ENCODE peak calls at places on chromosomes 4 and X, in four cellular contexts. N is bronchial epithelial cell, J is mucosa of descending colon, I is ovary. G is an unnamed sample.

GRCh38 chr4:143360838-143361237 is 24.2 kb downstream of the GAB1 start:
- DNase-seq in J (no peak), N (no peak), I (no peak), G (no peak)

GRCh38 chr4:10611673-10612072 is 72.9 kb downstream of the CLNK start:
- DNase-seq in N (peak; percentile 83), J (no peak), I (no peak), G (no peak)

GRCh38 chr4:17613761-17614415 is 553 bp upstream of the MED28 start:
- DNase-seq in I (no peak), J (peak; percentile 31), N (peak; percentile 86), G (no peak)

GRCh38 chrX:38632516-38632915 is 71.2 kb downstream of the TSPAN7 start:
- DNase-seq in N (no peak), J (no peak), I (no peak), G (no peak)

GRCh38 chrX:45710081-45710801 is 509.6 kb upstream of the DIPK2B start:
- DNase-seq in N (peak; percentile 95), J (no peak), I (no peak), G (no peak)

GRCh38 chrX:24235084-24235710 is 78.7 kb downstream of the SUPT20HL2 start:
- DNase-seq in J (no peak), N (no peak), I (no peak), G (no peak)

GRCh38 chr4:188976644-188977115 is 837.4 kb downstream of the TRIML1 start:
- DNase-seq in N (peak; percentile 55), I (no peak), J (no peak), G (no peak)

GRCh38 chr4:10006604-10007435 is 14.5 kb downstream of the SLC2A9 start:
- DNase-seq in N (peak; percentile 98), J (peak; percentile 77), I (no peak), G (peak; percentile 99)

GRCh38 chrX:140766024-140766611 is 56.6 kb downstream of the LINC00632 start:
- DNase-seq in J (no peak), I (peak; percentile 28), N (peak; percentile 13), G (peak; percentile 3)
- H3K4me3 ChIP-seq in J (no peak overlapping the region), I (no peak overlapping the region), N (no peak overlapping the region), G (no peak overlapping the region)

GRCh38 chr4:80037864-80038263 is 35.2 kb downstream of the ANTXR2 start:
- DNase-seq in J (no peak), N (no peak), I (no peak), G (no peak)
- H3K4me3 ChIP-seq in J (no peak overlapping the region), N (no peak overlapping the region), I (no peak overlapping the region), G (no peak overlapping the region)

GRCh38 chr4:125325733-125326132 is 11.0 kb downstream of the FAT4 start:
- DNase-seq in N (no peak), I (no peak), J (no peak), G (no peak)

GRCh38 chr4:125323547-125324100 is 8.9 kb downstream of the FAT4 start:
- DNase-seq in J (no peak), I (no peak), N (peak; percentile 81), G (peak; percentile 18)

GRCh38 chr4:125319311-125319710 is 4.6 kb downstream of the FAT4 start:
- DNase-seq in I (no peak), N (no peak), J (no peak), G (no peak)

GRCh38 chr4:125322363-125322730 is 7.6 kb downstream of the FAT4 start:
- DNase-seq in J (no peak), I (no peak), N (no peak), G (no peak)

DNA sequence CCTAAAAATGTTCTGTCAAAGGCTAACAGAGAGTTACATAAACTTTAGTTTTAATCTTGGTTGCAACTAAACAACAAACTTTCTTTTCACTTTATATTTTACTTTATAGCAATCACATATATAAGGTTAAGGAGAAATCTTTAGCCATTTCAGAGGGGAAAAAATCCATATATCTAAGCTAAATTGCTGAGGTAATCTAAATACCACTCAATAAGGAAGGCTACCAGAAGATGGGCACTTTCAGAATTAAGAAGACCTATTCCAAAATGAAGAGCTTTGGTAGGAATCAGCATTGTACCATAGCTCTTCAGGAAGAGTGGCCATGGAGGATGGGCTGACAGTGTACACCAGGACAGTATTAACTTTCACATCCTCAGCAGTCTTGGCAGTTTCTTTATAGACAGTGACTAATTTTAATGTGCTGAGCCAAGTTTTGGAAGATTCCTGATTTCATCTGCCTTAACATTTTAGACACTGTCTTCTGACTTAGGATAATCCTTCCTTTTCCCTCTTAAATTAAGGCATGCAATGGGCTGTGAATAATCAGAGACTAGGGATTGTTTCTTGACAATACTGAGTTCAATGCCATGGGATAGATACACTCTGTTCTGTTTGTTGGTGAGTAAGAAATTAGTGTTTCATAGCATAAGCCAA is 7.1 kb downstream of the FAT4 start:
- DNase-seq in J (no peak), I (no peak), N (peak; percentile 62), G (no peak)
- H3K4me3 ChIP-seq in J (no peak overlapping the region), I (no peak overlapping the region), N (no peak overlapping the region), G (no peak overlapping the region)

DNA sequence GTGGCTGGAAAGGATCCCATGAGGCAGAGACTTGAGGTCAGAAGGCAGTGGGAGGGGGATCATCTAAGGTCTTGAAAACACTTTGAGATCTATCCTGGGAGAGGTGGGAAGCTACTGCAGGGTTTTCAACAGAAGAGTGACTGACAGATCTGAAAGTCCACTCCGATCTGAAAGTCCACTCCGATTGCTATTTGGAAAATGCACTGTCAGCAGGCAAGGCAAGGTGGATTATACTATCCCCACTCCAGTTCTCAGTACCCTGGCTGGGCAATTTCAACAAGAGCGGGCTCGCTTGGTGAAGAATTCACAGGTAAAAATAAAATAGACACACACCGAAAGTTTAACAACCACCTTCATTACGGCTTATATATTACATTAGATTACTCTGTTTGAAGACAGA is 42.3 kb upstream of the C1QTNF7 start:
- DNase-seq in N (no peak), J (no peak), I (no peak), G (no peak)
- H3K4me3 ChIP-seq in N (no peak overlapping the region), J (no peak overlapping the region), I (peak overlapping the region; percentile 10), G (no peak overlapping the region)

DNA sequence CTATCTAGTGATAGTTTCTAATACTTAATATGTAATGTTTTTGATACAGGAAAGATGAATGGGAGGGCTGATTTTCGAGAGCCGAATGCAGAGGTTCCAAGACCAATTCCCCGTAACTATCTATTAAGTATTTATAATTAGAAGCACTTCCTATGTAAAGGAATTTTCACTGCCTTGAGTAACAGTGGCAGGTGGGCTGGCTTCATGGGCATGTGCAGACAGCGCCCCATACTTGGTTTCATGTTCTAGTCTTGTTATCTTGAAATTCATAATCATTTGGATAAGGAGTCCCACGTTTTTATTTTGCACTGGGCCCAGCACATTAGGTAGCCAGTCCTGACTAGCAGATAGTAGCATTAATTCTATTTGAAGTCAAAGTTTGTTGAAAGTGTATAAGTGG is 1.7 kb downstream of the OCIAD1 start:
- DNase-seq in I (no peak), N (peak; percentile 33), J (no peak), G (no peak)
- H3K4me3 ChIP-seq in I (no peak overlapping the region), N (no peak overlapping the region), J (no peak overlapping the region), G (no peak overlapping the region)

GRCh38 chrX:10109695-10110094 is 47.1 kb upstream of the CLCN4 start:
- DNase-seq in J (peak; percentile 47), I (peak; percentile 80), N (no peak), G (no peak)
- H3K4me3 ChIP-seq in J (no peak overlapping the region), I (no peak overlapping the region), N (no peak overlapping the region), G (no peak overlapping the region)

GRCh38 chr4:151226004-151226932 is 50.7 kb upstream of the PRSS48 start:
- DNase-seq in I (no peak), J (no peak), N (peak; percentile 92), G (no peak)
- H3K4me3 ChIP-seq in I (peak overlapping the region; percentile 29), J (no peak overlapping the region), N (no peak overlapping the region), G (no peak overlapping the region)

GRCh38 chr4:114600066-114600552 is 1.5 kb downstream of the UGT8 start:
- DNase-seq in I (no peak), J (no peak), N (no peak), G (no peak)

GRCh38 chr4:114599231-114600065 is 841 bp downstream of the UGT8 start:
- DNase-seq in J (peak; percentile 76), I (peak; percentile 9), N (no peak), G (peak; percentile 65)

GRCh38 chr4:114595207-114595606 is 3.4 kb upstream of the UGT8 start:
- DNase-seq in I (no peak), J (no peak), N (no peak), G (no peak)

GRCh38 chr4:114598191-114599121 is at the start of gene UGT8:
- DNase-seq in N (no peak), J (peak; percentile 92), I (peak; percentile 17), G (peak; percentile 92)

GRCh38 chr4:114597410-114598115 is 1.0 kb upstream of the UGT8 start:
- DNase-seq in I (no peak), N (no peak), J (peak; percentile 40), G (peak; percentile 41)
- H3K4me3 ChIP-seq in I (no peak overlapping the region), N (no peak overlapping the region), J (no peak overlapping the region), G (peak overlapping the region; percentile 72)

DNA sequence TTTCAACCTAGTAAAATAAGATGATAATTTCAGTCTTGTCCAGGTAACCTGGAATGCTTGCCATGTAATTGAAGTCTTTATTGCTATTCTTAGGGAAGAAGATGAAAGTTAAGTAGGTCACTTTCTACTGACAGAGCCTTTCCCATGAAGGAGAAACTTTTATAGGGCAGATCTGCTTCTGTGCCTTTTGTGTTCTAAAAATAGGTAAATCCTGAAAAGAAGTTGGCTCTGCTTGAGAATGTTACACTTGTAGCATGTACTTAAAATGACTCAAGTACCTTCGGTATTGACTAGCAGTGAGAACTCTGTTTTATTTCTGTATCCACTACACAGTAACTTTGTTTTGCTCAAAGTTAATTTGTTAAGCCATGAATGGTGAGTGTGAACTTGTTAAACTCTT is 52.8 kb downstream of the SEPTIN11 start:
- DNase-seq in I (no peak), N (peak; percentile 18), J (no peak), G (no peak)
- H3K4me3 ChIP-seq in I (no peak overlapping the region), N (no peak overlapping the region), J (no peak overlapping the region), G (no peak overlapping the region)

DNA sequence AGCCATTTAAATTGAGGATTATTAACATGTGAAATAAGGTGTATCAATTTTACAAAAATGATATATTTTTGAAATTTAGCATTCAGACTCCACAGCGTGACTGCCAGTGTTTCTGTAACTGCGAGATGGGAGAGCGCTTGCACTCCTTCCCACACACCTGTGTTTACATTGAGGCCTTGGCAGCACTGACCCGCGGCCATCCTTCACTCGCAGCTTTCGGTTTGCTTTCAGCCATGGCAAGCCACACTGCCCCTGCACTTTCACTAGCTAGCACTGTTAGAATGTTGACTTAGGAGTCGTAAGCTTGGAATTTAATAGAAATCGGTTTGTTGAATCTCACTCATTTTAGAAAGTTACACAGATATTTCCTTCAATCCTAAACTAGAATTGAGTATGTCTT is 136.2 kb downstream of the CFAP299 start:
- DNase-seq in N (peak; percentile 36), I (peak; percentile 32), J (peak; percentile 66), G (peak; percentile 70)
- H3K4me3 ChIP-seq in N (no peak overlapping the region), I (no peak overlapping the region), J (no peak overlapping the region), G (no peak overlapping the region)

G was measured in small intestine.